ENCODE peak calls at places on chromosomes 13 and 19, in nine cellular contexts. W is heart left ventricle; D is CD8-positive, alpha-beta T cell; E is esophagus muscularis mucosa; I is pancreas; C is heart right ventricle; F is GM23338; J is uterus; K is sigmoid colon. X is an unnamed sample.

GRCh38 chr19:40771101-40771539 is 4.2 kb upstream of the MIA start:
- DNase-seq in J (no peak), C (no peak), I (no peak), F (peak; percentile 49), E (no peak), D (no peak), W (no peak), K (no peak), X (no peak)

GRCh38 chr19:1118999-1119398 is 15.2 kb downstream of the GPX4 start:
- DNase-seq in D (peak; percentile 16), C (no peak), E (no peak), F (no peak), W (no peak), J (no peak), I (no peak), K (peak; percentile 65), X (no peak)

GRCh38 chr13:72141845-72142470 is 275.0 kb upstream of the DACH1 start:
- DNase-seq in W (no peak), J (no peak), K (no peak), E (no peak), D (no peak), I (peak; percentile 5), C (peak; percentile 8), F (no peak), X (no peak)

GRCh38 chr13:22375151-22375550 is 704.3 kb downstream of the FGF9 start:
- DNase-seq in K (no peak), W (no peak), I (no peak), F (no peak), E (no peak), D (no peak), J (no peak), C (no peak), X (no peak)

GRCh38 chr19:49150106-49150943 is 4.9 kb downstream of the HRC start:
- DNase-seq in J (peak; percentile 77), E (no peak), I (peak; percentile 88), D (no peak), F (peak; percentile 95), K (peak; percentile 89), C (peak; percentile 87), W (peak; percentile 90), X (peak; percentile 93)

GRCh38 chr13:33230178-33230881 is 55.2 kb downstream of the STARD13 start:
- DNase-seq in I (no peak), F (no peak), J (no peak), C (no peak), D (no peak), E (no peak), W (no peak), K (no peak), X (no peak)

GRCh38 chr13:54004026-54004699 is 975.5 kb downstream of the OLFM4 start:
- DNase-seq in W (no peak), C (no peak), E (no peak), D (no peak), K (no peak), J (no peak), F (no peak), I (no peak), X (no peak)

GRCh38 chr13:98585946-98586345 is 9.0 kb upstream of the STK24 start:
- DNase-seq in C (no peak), J (no peak), I (no peak), F (no peak), K (no peak), E (no peak), D (no peak), W (no peak), X (no peak)

DNA sequence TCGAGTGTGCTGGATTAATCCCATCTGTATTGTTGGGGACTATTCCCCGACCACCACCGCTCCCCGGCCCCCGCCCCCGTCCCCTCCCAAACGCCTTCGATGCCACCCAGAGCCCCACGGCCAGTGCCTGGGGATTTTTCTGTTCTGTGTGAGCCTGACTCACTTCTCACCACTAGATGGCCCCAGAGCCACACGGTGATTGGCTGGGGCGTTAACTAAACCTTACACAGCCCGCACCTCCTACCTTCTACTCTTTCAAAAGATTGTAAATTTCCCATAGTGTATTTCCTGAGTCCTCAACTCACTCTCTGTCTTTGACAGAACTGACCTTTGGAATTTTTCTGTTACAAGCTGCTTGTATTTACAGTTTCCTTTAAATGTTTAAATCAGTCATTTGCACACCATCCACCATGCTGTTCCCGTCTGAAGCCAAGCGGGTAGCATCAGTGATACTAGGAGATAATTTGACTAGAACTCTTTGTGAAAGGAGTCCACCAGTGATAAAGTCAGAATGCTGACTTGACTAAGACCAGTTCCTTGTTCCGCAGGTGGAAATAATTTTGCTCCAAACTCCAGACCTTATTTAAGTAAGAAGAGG is 61.4 kb downstream of the RFX2 start:
- DNase-seq in J (peak; percentile 81), F (peak; percentile 91), E (peak; percentile 93), W (peak; percentile 83), C (peak; percentile 78), I (peak; percentile 61), D (peak; percentile 79), K (peak; percentile 89), X (peak; percentile 90)
- H3K27ac ChIP-seq in J (no peak overlapping the region), F (no peak overlapping the region), E (peak overlapping the region; percentile 78), W (no peak overlapping the region), C (no peak overlapping the region), I (no peak overlapping the region), D (no peak overlapping the region), K (peak overlapping the region; percentile 69), X (no peak overlapping the region)

GRCh38 chr19:3408996-3409345 is 42.6 kb downstream of the NFIC start:
- DNase-seq in D (no peak), E (no peak), F (no peak), J (no peak), W (no peak), C (no peak), I (no peak), K (no peak), X (no peak)

GRCh38 chr19:3407556-3408516 is 41.5 kb downstream of the NFIC start:
- DNase-seq in E (no peak), K (peak; percentile 88), J (peak; percentile 63), F (no peak), W (peak; percentile 78), D (no peak), I (no peak), C (peak; percentile 73), X (no peak)

GRCh38 chr19:3405261-3405653 is 38.9 kb downstream of the NFIC start:
- DNase-seq in D (no peak), W (no peak), K (no peak), I (no peak), E (no peak), J (no peak), C (no peak), F (no peak), X (no peak)

GRCh38 chr19:3404324-3405260 is 38.2 kb downstream of the NFIC start:
- DNase-seq in I (peak; percentile 94), C (peak; percentile 93), K (peak; percentile 97), W (peak; percentile 94), E (peak; percentile 95), J (peak; percentile 91), F (peak; percentile 56), D (no peak), X (peak; percentile 60)

DNA sequence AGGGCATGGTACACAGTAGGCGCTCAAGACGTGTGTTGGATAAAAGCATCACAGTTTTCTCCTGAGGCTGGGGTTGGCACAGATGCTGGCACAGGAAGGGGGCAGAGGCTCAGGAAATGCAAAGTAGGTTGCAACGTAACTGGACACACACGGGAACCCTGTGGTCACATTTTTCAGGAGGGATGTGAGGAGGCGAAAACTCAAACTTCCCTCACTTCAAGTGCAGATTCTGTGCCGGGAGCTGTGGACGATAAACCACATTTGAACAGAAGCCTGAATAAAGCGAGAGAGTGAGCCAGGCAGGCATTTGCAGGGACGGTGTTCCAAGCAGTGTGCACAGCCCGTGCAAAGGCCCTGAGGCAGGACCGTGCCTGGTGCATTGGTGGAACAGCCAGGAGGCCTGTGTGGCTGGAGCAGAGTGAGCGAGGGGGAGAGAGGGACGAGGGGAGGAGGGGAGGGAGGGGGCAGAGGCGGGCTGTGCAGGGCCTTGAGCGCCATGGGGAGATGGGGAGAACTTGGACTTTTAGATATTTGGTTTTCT is 40.3 kb downstream of the NFIC start:
- DNase-seq in K (no peak), J (no peak), D (no peak), E (no peak), C (no peak), W (no peak), F (no peak), I (no peak), X (no peak)
- H3K4me1 ChIP-seq in K (peaks cover 92% of the 10 kb centered on the region), J (peaks cover 13% of the 10 kb centered on the region), D (no peaks in the 10 kb centered on the region), E (peaks cover 99% of the 10 kb centered on the region), C (peaks cover 24% of the 10 kb centered on the region), W (peaks cover 77% of the 10 kb centered on the region), F (no peaks in the 10 kb centered on the region), I (peaks cover 34% of the 10 kb centered on the region), X (no peaks in the 10 kb centered on the region)

GRCh38 chr13:31521466-31521865 is 217.9 kb upstream of the RXFP2 start:
- DNase-seq in J (no peak), E (no peak), I (no peak), W (no peak), C (no peak), K (no peak), F (no peak), D (no peak), X (no peak)

GRCh38 chr13:31514932-31515331 is 224.4 kb upstream of the RXFP2 start:
- DNase-seq in D (no peak), W (no peak), I (no peak), E (no peak), C (no peak), K (no peak), F (no peak), J (no peak), X (no peak)

GRCh38 chr13:31515427-31515826 is 223.9 kb upstream of the RXFP2 start:
- DNase-seq in J (no peak), F (no peak), D (no peak), E (no peak), W (no peak), K (no peak), I (no peak), C (no peak), X (no peak)

GRCh38 chr13:31517599-31517998 is 221.7 kb upstream of the RXFP2 start:
- DNase-seq in J (no peak), E (no peak), K (no peak), C (no peak), F (no peak), I (no peak), W (no peak), D (no peak), X (no peak)

GRCh38 chr13:31518666-31519065 is 220.7 kb upstream of the RXFP2 start:
- DNase-seq in E (no peak), K (no peak), C (no peak), D (no peak), J (peak; percentile 18), I (no peak), W (no peak), F (no peak), X (no peak)
- H3K27ac ChIP-seq in E (no peak overlapping the region), K (no peak overlapping the region), C (no peak overlapping the region), D (no peak overlapping the region), J (peak overlapping the region; percentile 39), I (no peak overlapping the region), W (no peak overlapping the region), F (no peak overlapping the region), X (no peak overlapping the region)

DNA sequence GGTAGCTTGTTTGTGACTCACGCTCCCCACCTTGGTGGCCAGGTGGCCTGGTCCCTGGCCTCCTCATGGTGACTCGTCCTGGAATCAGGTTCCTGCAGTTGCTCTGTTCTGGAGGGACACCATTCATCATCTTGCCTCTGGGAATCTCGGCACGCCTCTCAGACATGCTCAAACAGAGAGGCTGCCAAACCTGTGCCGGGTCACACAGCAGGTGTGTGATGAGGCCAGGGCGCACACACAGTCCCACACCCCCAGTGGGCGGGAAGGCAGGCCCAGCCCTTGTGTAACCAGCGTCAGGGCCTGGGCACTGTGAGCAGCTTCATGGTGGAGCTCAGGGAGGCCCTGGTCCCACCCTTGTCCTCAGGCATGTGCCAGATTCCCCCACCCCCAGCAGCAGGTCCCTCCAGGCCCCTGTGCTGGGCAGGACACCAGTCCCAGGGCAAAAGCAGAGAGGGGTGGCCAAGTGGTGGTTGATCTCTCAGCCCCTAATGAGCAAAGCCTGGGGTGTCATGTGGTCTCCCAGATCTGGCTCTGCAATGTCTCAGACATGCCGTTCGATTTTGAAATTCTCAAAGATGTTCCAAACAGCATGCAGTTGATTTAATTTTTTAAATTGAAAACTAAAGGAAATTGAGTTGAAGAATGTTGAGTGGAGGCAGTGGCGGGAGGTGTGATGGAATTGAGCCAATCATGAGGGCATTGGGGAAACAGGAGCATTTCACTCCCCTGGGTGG is 12.1 kb downstream of the CEBPA start:
- DNase-seq in F (no peak), J (no peak), I (no peak), K (no peak), E (no peak), D (no peak), C (no peak), W (no peak), X (no peak)
- H3K4me1 ChIP-seq in F (peaks cover 9% of the 10 kb centered on the region), J (no peaks in the 10 kb centered on the region), I (no peaks in the 10 kb centered on the region), K (peaks cover 18% of the 10 kb centered on the region), E (peaks cover 18% of the 10 kb centered on the region), D (peaks cover 7% of the 10 kb centered on the region), C (no peaks in the 10 kb centered on the region), W (no peaks in the 10 kb centered on the region), X (peaks cover 11% of the 10 kb centered on the region)

X was measured in endodermal cell.